ENCODE peak calls at places on chromosomes 7 and 10, in six cellular contexts. F, K, Y, B, A and C are unnamed samples.

GRCh38 chr10:8670461-8670860 is 616.0 kb downstream of the GATA3 start:
- DNase-seq in F (no peak), A (no peak), Y (no peak), B (no peak), K (no peak), C (no peak)

GRCh38 chr10:71625445-71626175 is 94.0 kb downstream of the C10orf105 start:
- DNase-seq in B (no peak), Y (no peak), A (no peak), F (no peak), K (no peak), C (no peak)

GRCh38 chr7:127652333-127653248 is 597 bp downstream of the SND1 start:
- DNase-seq in A (peak), B (peak), F (peak), Y (peak), K (no peak), C (peak)

GRCh38 chr7:63028376-63029206 is 970.1 kb upstream of the ZNF722 start:
- DNase-seq in Y (no peak), A (no peak), B (no peak), F (no peak), K (no peak), C (no peak)

GRCh38 chr10:112826018-112826697 is 123.9 kb upstream of the TCF7L2 start:
- DNase-seq in K (no peak), A (no peak), Y (no peak), B (no peak), F (no peak), C (no peak)

GRCh38 chr7:44565097-44565794 is 8.5 kb downstream of the DDX56 start:
- DNase-seq in B (peak), K (no peak), Y (peak), A (peak), F (peak), C (peak)

GRCh38 chr7:101390901-101391301 is 28.2 kb downstream of the COL26A1 start:
- DNase-seq in F (no peak), K (no peak), A (peak), Y (peak), B (no peak), C (no peak)

GRCh38 chr7:1677206-1678069 is 7.4 kb downstream of the ELFN1 start:
- DNase-seq in K (no peak), A (no peak), F (no peak), B (no peak), Y (no peak), C (no peak)

GRCh38 chr7:26237035-26237807 is 35.7 kb downstream of the CBX3 start:
- DNase-seq in A (peak), F (no peak), B (no peak), K (no peak), Y (no peak), C (no peak)

GRCh38 chr10:92517034-92517655 is 56.7 kb downstream of the IDE start:
- DNase-seq in A (peak), F (peak), Y (peak), K (peak), B (peak), C (peak)

GRCh38 chr7:148242271-148242801 is 348.2 kb upstream of the C7orf33 start:
- DNase-seq in K (peak), F (peak), B (peak), Y (peak), A (peak), C (peak)

GRCh38 chr7:139909379-139910050 is 80.5 kb downstream of the TBXAS1 start:
- DNase-seq in K (no peak), Y (no peak), B (peak), F (no peak), A (no peak), C (no peak)

GRCh38 chr7:147990837-147991236 is 599.7 kb upstream of the C7orf33 start:
- DNase-seq in B (no peak), K (no peak), A (no peak), F (no peak), Y (no peak), C (no peak)

GRCh38 chr10:119450606-119451304 is 91.8 kb downstream of the RGS10 start:
- DNase-seq in K (no peak), A (no peak), F (no peak), Y (no peak), B (peak), C (no peak)

GRCh38 chr7:99197498-99197897 is 10.4 kb downstream of the KPNA7 start:
- DNase-seq in F (no peak), A (no peak), B (no peak), K (no peak), Y (no peak), C (no peak)

GRCh38 chr10:3525832-3526449 is 259.1 kb downstream of the KLF6 start:
- DNase-seq in K (peak), B (peak), F (peak), Y (no peak), A (peak), C (no peak)

GRCh38 chr7:87225696-87226095 is 6.2 kb upstream of the TMEM243 start:
- DNase-seq in A (no peak), Y (no peak), B (peak), F (peak), K (no peak), C (no peak)

GRCh38 chr10:95693668-95694534 is at the start of gene TCTN3:
- DNase-seq in A (peak), K (peak), Y (peak), B (peak), F (peak), C (peak)
- TF ChIP-seq POLR2A in A (peak), K (peak), Y (peak), B (peak), F (peak), C (peak)

GRCh38 chr10:48655426-48656240 is 29.0 kb upstream of the WDFY4 start:
- DNase-seq in F (peak), K (no peak), Y (no peak), B (peak), A (peak), C (no peak)
- TF ChIP-seq POLR2A in F (peak), K (no peak), Y (no peak), B (no peak), A (no peak), C (no peak)

GRCh38 chr7:75937958-75938786 is 23.2 kb downstream of the POR start:
- DNase-seq in A (peak), F (peak), B (peak), K (peak), Y (no peak), C (peak)
- TF ChIP-seq POLR2A in A (no peak), F (no peak), B (no peak), K (no peak), Y (no peak), C (no peak)

GRCh38 chr7:74224511-74224832 is 14.7 kb downstream of the LAT2 start:
- DNase-seq in B (no peak), Y (no peak), A (no peak), F (no peak), K (no peak), C (no peak)

GRCh38 chr7:74223711-74224510 is 14.1 kb downstream of the LAT2 start:
- DNase-seq in A (peak), K (no peak), B (no peak), Y (no peak), F (no peak), C (no peak)

GRCh38 chr7:74225400-74225799 is 15.6 kb downstream of the LAT2 start:
- DNase-seq in A (peak), K (no peak), F (no peak), Y (no peak), B (no peak), C (no peak)

GRCh38 chr7:74221713-74222112 is 11.9 kb downstream of the LAT2 start:
- DNase-seq in B (no peak), Y (no peak), F (no peak), A (no peak), K (no peak), C (no peak)

DNA sequence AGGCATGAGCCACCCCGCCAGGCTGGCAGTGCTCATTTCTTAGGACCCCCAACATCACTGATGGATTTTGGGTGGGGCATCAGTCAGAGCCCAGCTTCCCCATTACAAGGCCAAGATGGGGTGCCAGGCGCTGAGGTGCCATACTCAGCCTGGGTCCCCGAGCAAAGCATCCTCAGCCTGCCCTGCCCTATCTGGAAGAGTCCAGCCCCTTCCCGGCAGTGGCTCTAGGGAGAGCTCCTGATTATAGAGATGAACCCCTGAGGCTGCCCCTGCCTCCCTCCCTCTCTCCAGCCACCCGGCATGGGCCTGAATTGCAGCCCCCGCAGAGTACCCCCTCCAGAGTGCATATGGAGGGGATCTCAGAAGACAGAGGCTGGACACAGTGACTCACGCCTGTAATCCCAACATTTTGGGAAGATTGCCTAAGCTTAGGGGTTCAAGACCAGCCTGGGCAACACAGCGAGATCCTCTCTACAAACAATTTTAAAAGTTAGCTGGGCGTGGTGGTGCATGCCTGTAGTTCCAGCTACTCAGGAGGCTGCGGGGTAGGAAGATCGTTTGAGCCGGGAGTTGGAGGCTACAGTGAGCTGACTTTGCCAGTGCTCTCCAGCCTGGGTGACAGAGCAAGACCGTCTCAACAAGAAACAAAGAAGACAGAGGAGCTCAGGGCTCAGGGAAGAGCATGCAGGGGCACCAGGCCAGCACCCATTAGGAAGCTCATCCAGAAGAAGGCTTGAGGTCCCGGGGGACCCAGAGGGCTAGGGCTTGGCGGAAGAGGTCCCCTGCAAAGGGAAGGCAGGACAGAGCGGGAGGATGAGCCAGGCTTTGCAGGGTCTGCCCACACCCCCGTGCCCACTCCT is 13.3 kb downstream of the LAT2 start:
- DNase-seq in A (peak), B (no peak), Y (no peak), K (no peak), F (no peak), C (no peak)
- TF ChIP-seq POLR2A in A (no peak), B (no peak), Y (no peak), K (no peak), F (no peak), C (no peak)